ENCODE peak calls at places on chromosomes 2 and 18, in eight cellular contexts. U is IMR-90, H is breast epithelium, F is H1, V is lower leg skin, E is thyroid gland, B is endothelial cell of umbilical vein, N is tibial nerve. X is an unnamed sample.

GRCh38 chr18:54801374-54801773 is 26.9 kb upstream of the RAB27B start:
- DNase-seq in B (no peak), E (no peak), U (no peak), F (no peak), H (no peak), N (no peak), V (no peak), X (no peak)

GRCh38 chr2:20198001-20198400 is 26.9 kb downstream of the SDC1 start:
- DNase-seq in E (peak), N (no peak), H (no peak), U (no peak), V (no peak), B (no peak), F (no peak), X (no peak)

GRCh38 chr2:9800975-9801723 is 42.1 kb upstream of the TAF1B start:
- DNase-seq in U (peak), N (no peak), H (peak), E (no peak), F (no peak), B (no peak), V (peak), X (peak)

GRCh38 chr2:9757430-9758287 is 85.6 kb upstream of the TAF1B start:
- DNase-seq in H (no peak), F (no peak), N (no peak), U (peak), E (peak), B (no peak), V (no peak), X (peak)

GRCh38 chr2:177673602-177674595 is 281.3 kb downstream of the AGPS start:
- DNase-seq in N (no peak), H (no peak), U (no peak), B (no peak), E (no peak), F (no peak), V (no peak), X (no peak)

GRCh38 chr18:66727991-66728390 is 124.1 kb upstream of the CDH19 start:
- DNase-seq in E (no peak), V (no peak), N (no peak), F (no peak), H (no peak), B (no peak), U (no peak), X (no peak)

GRCh38 chr2:145185696-145186095 is 665.8 kb upstream of the ZEB2 start:
- DNase-seq in E (no peak), B (no peak), V (no peak), U (peak), F (no peak), N (no peak), H (no peak), X (no peak)

GRCh38 chr2:195477248-195477995 is 179.6 kb upstream of the SLC39A10 start:
- DNase-seq in B (no peak), E (no peak), U (peak), V (no peak), F (no peak), H (no peak), N (no peak), X (no peak)

GRCh38 chr2:128413718-128414341 is 95.2 kb upstream of the HS6ST1 start:
- DNase-seq in H (no peak), N (no peak), F (no peak), B (no peak), E (no peak), V (peak), U (no peak), X (no peak)

GRCh38 chr2:119734051-119734450 is 25.7 kb upstream of the PTPN4 start:
- DNase-seq in E (no peak), B (no peak), U (no peak), F (no peak), N (no peak), V (no peak), H (no peak), X (no peak)

GRCh38 chr2:85012855-85013254 is 41.9 kb downstream of the KCMF1 start:
- DNase-seq in N (no peak), H (no peak), V (no peak), F (no peak), U (peak), E (no peak), B (no peak), X (no peak)

GRCh38 chr2:85018049-85018447 is 47.1 kb downstream of the KCMF1 start:
- DNase-seq in U (peak), H (no peak), V (no peak), F (no peak), B (no peak), E (no peak), N (no peak), X (no peak)

GRCh38 chr2:85017436-85018048 is 46.6 kb downstream of the KCMF1 start:
- DNase-seq in B (peak), N (no peak), V (no peak), E (no peak), F (no peak), H (no peak), U (peak), X (no peak)

GRCh38 chr2:85019121-85019520 is 48.2 kb downstream of the KCMF1 start:
- DNase-seq in H (no peak), N (no peak), B (no peak), E (no peak), F (no peak), U (no peak), V (no peak), X (no peak)

DNA sequence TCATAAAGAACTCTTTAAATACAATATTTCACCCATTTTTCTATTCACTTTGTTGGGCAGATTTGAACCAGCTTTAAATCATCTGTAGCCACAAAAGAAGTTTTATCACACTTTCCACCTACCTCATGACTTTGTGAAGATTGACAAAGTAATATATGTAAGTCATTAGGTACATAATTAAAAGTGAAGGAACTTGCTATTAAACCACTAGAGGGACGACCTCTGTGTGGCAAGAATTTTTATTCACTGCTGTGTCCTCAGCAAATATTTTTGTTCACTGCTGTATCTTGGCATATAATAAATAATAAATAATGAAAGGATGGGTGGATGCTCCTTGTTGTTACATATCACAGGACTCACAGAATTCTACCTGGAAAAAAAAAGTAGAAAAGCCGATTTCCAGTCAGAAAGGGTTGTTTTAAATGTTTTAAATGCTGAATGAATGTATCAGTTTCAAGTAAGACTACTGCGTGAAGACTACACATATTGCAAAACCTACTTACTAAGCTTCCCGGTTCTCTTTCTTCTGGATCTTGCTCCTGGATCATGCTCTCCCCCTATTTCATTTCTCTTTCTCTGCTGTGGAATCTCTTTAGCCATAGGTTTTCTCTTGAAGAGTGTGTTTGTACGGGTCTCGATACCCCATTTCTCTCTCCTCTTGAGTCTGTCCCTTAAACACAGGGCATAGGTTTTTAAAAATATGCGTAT is 44.8 kb downstream of the KCMF1 start:
- DNase-seq in U (no peak), E (no peak), H (no peak), N (no peak), F (no peak), V (no peak), B (no peak), X (no peak)
- TF ChIP-seq CTCF in U (peak), E (no peak), H (peak), N (no peak), F (no peak), V (no peak), B (peak), X (peak)

GRCh38 chr2:64228126-64228678 is 84.0 kb upstream of the PELI1 start:
- DNase-seq in E (peak), U (peak), N (peak), V (peak), B (peak), F (peak), H (peak), X (peak)
- TF ChIP-seq POLR2A in E (no peak), U (no peak), N (peak), V (no peak), B (peak), F (no peak), H (no peak), X (no peak)

DNA sequence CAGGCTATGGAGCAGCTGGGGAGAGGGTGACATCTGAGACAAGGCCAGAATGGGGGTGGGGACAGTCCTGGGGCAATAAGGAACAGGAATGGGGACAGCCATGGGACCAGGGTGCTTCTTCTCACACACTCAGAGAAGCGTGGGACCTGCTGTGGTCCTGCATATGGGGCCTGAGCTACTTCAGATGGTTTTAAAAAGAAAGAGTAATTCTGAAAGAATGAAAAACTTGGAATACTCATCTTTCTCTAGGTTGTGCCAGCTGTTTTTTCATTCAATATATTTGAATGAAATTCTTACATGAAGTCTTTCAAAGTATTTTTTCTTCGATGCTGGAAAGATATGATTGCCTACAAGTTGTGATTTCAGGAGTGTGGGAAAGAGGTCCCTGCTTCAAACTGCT is 227.5 kb upstream of the APCDD1 start:
- DNase-seq in B (no peak), H (no peak), U (no peak), F (no peak), N (no peak), V (no peak), E (no peak), X (no peak)
- TF ChIP-seq CTCF in B (no peak), H (no peak), U (no peak), F (no peak), N (no peak), V (no peak), E (no peak), X (no peak)

GRCh38 chr2:233354971-233355574 is 779 bp downstream of the DGKD start:
- DNase-seq in V (peak), H (peak), B (peak), E (peak), F (no peak), U (no peak), N (no peak), X (peak)

GRCh38 chr2:233353101-233353768 is 1.1 kb upstream of the DGKD start:
- DNase-seq in F (no peak), E (no peak), H (no peak), B (no peak), V (peak), U (no peak), N (no peak), X (no peak)

GRCh38 chr2:233354500-233354924 is 218 bp downstream of the DGKD start:
- DNase-seq in V (no peak), B (no peak), U (no peak), F (no peak), E (no peak), H (no peak), N (no peak), X (no peak)

GRCh38 chr2:233352141-233352842 is 2.0 kb upstream of the DGKD start:
- DNase-seq in N (no peak), F (no peak), E (no peak), V (peak), U (no peak), H (no peak), B (no peak), X (no peak)

GRCh38 chr2:233353769-233354499 is at the start of gene DGKD:
- DNase-seq in N (peak), H (no peak), E (peak), V (peak), U (no peak), F (no peak), B (peak), X (peak)
- TF ChIP-seq POLR2A in N (no peak), H (no peak), E (no peak), V (no peak), U (no peak), F (no peak), B (no peak), X (no peak)

GRCh38 chr18:62324917-62325805 is at the start of gene TNFRSF11A:
- DNase-seq in E (peak), F (no peak), B (peak), U (no peak), N (no peak), V (no peak), H (no peak), X (peak)
- TF ChIP-seq CTCF in E (no peak), F (peak), B (peak), U (no peak), N (no peak), V (no peak), H (no peak), X (peak)

X was measured in heart left ventricle.